ENCODE peak calls at places on chromosomes 2 and 18, in five cellular contexts. Y is H9, B is neuronal stem cell, T is H1, M is trophoblast cell. W is an unnamed sample.

GRCh38 chr2:38652431-38653273 is 13.3 kb upstream of the GALM start:
- DNase-seq in Y (no peak), B (no peak), T (no peak), M (no peak), W (no peak)

GRCh38 chr18:76721207-76721996 is 101.0 kb upstream of the ZNF236 start:
- DNase-seq in Y (no peak), B (no peak), T (no peak), M (no peak), W (no peak)

GRCh38 chr2:152247337-152247695 is 71.8 kb upstream of the STAM2 start:
- DNase-seq in Y (no peak), B (no peak), T (no peak), M (peak), W (no peak)

GRCh38 chr2:239049421-239050251 is 201.8 kb downstream of the TWIST2 start:
- DNase-seq in Y (no peak), B (no peak), T (no peak), M (no peak), W (no peak)

GRCh38 chr2:240644859-240645301 is 19.6 kb downstream of the GPR35 start:
- DNase-seq in Y (peak), B (no peak), T (no peak), M (no peak), W (no peak)

GRCh38 chr2:228533156-228533555 is 351.7 kb upstream of the SPHKAP start:
- DNase-seq in Y (no peak), B (no peak), T (no peak), M (no peak), W (no peak)

GRCh38 chr2:159497256-159497655 is 119.1 kb downstream of the BAZ2B start:
- DNase-seq in Y (no peak), B (no peak), T (no peak), M (peak), W (peak)

GRCh38 chr2:33441235-33441810 is 35.1 kb upstream of the RASGRP3 start:
- DNase-seq in Y (peak), B (peak), T (peak), M (peak), W (peak)

GRCh38 chr18:48979944-48980890 is 29.5 kb upstream of the SMAD7 start:
- DNase-seq in Y (peak), B (no peak), T (no peak), M (no peak), W (peak)

GRCh38 chr2:183455056-183455455 is 330.8 kb downstream of the NUP35 start:
- DNase-seq in Y (no peak), B (no peak), T (no peak), M (no peak), W (no peak)

GRCh38 chr2:164538250-164538866 is 82.9 kb downstream of the GRB14 start:
- DNase-seq in Y (no peak), B (peak), T (no peak), M (peak), W (peak)

GRCh38 chr18:58784601-58785137 is 80.0 kb upstream of the ZNF532 start:
- DNase-seq in Y (peak), B (no peak), T (no peak), M (peak), W (peak)

GRCh38 chr18:68826111-68826510 is 28.2 kb downstream of the CCDC102B start:
- DNase-seq in Y (no peak), B (no peak), T (no peak), M (no peak), W (no peak)

GRCh38 chr2:233288663-233289062 is 19.0 kb upstream of the SAG start:
- DNase-seq in Y (no peak), B (no peak), T (no peak), M (no peak), W (peak)

GRCh38 chr18:48893559-48894265 is 57.1 kb downstream of the SMAD7 start:
- DNase-seq in Y (no peak), B (no peak), T (no peak), M (no peak), W (no peak)

GRCh38 chr2:138090330-138090729 is 126.1 kb downstream of the HNMT start:
- DNase-seq in Y (no peak), B (no peak), T (no peak), M (peak), W (peak)

GRCh38 chr2:9707611-9708010 is 76.8 kb upstream of the YWHAQ start:
- DNase-seq in Y (no peak), B (no peak), T (no peak), M (no peak), W (no peak)
- H2BK12ac ChIP-seq in Y (no peak), B (no peak), T (no peak), M (no peak), W (peak)

GRCh38 chr2:9595746-9596145 is 35.1 kb downstream of the YWHAQ start:
- DNase-seq in Y (no peak), B (no peak), T (no peak), M (no peak), W (no peak)

GRCh38 chr2:9592699-9593098 is 37.1 kb upstream of the ADAM17 start:
- DNase-seq in Y (no peak), B (no peak), T (no peak), M (no peak), W (no peak)

GRCh38 chr2:9596621-9597311 is 34.0 kb downstream of the YWHAQ start:
- DNase-seq in Y (no peak), B (no peak), T (no peak), M (no peak), W (no peak)

GRCh38 chr2:9593936-9594335 is 36.9 kb downstream of the YWHAQ start:
- DNase-seq in Y (no peak), B (no peak), T (no peak), M (no peak), W (no peak)

DNA sequence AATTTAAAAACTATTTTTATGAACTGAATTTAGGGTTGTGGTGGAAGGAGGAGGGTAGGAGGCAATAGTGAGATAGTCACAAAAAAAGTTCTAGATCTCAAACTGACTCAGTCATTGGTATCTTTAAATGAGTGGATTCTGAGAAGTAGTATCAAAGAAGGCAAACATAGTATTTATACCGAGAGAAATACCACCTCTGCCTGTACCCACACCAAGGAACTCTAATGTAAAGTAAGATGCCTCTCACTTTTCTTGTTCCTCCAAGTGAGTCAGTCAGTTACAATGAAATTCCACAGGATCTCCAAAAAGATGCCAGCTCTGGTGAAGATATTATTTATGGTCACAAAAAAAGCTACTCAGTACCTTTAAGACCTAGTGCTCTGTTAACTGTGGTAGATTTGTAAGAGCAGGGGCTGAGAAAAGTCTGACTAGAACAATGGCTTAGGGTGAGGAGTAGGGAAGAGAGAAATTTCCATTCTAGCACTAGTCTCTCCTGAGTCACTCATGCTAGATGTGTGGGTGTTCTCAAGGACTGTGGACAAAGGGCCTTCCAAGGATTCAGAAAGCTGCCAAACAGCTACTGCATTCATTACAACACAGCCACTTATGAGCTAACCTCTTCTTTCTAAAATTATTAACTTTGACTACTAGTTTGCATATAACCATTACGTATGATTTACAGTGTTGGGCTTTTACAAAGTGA is 36.3 kb downstream of the YWHAQ start:
- DNase-seq in Y (no peak), B (no peak), T (no peak), M (peak), W (peak)
- H3K27ac ChIP-seq in Y (no peak), B (peak), T (no peak), M (no peak), W (peak)

GRCh38 chr2:175008009-175008408 is 2.8 kb upstream of the CHN1 start:
- DNase-seq in Y (no peak), B (no peak), T (no peak), M (no peak), W (no peak)
- H3K9ac ChIP-seq in Y (no peak), B (no peak), T (no peak), M (no peak), W (no peak)

DNA sequence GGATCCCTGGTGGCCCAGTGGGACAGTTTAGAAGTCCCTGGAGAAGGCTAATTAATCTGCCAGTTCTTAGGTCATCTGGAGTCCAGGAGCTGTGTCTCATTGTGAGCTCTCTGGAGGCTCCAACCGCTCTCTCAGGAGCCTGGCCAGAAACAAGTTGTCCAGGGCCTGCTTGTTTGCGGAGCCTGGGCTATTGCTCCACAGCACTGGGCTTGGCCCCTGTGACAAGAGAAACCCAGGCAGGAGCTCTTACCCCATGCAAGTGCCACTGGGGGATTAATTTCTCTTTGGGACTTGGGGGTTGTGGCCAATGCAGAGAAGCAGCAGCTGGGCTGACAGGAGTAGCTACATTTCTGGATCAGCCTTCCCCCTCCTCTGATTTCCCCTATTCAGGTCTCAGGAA is 24.5 kb upstream of the TNP1 start:
- DNase-seq in Y (no peak), B (no peak), T (no peak), M (no peak), W (no peak)
- H2BK12ac ChIP-seq in Y (no peak), B (peak), T (no peak), M (no peak), W (no peak)

GRCh38 chr2:145027073-145027459 is 507.1 kb upstream of the ZEB2 start:
- DNase-seq in Y (no peak), B (no peak), T (no peak), M (no peak), W (peak)
- H3K27ac ChIP-seq in Y (no peak), B (no peak), T (no peak), M (no peak), W (peak)

GRCh38 chr18:23851470-23852002 is 162.3 kb downstream of the LAMA3 start:
- DNase-seq in Y (no peak), B (no peak), T (no peak), M (no peak), W (no peak)

GRCh38 chr18:23850215-23850614 is 161.0 kb downstream of the LAMA3 start:
- DNase-seq in Y (no peak), B (no peak), T (no peak), M (no peak), W (no peak)

GRCh38 chr18:23847321-23847986 is 158.2 kb downstream of the LAMA3 start:
- DNase-seq in Y (no peak), B (no peak), T (no peak), M (no peak), W (no peak)

GRCh38 chr18:23845988-23846630 is 156.9 kb downstream of the LAMA3 start:
- DNase-seq in Y (no peak), B (no peak), T (no peak), M (no peak), W (no peak)

GRCh38 chr18:23849141-23849540 is 159.9 kb downstream of the LAMA3 start:
- DNase-seq in Y (no peak), B (no peak), T (no peak), M (no peak), W (no peak)
- H3K9ac ChIP-seq in Y (no peak), B (no peak), T (no peak), M (no peak), W (no peak)

GRCh38 chr2:21461754-21462153 is 338.0 kb downstream of the TDRD15 start:
- DNase-seq in Y (no peak), B (no peak), T (no peak), M (no peak), W (no peak)
- H2BK12ac ChIP-seq in Y (no peak), B (no peak), T (no peak), M (no peak), W (no peak)

GRCh38 chr2:171587567-171587966 is 65.3 kb downstream of the CYBRD1 start:
- DNase-seq in Y (no peak), B (no peak), T (no peak), M (no peak), W (no peak)
- H3K27ac ChIP-seq in Y (no peak), B (no peak), T (no peak), M (no peak), W (no peak)

GRCh38 chr2:219362524-219363164 is 25.1 kb downstream of the DNPEP start:
- DNase-seq in Y (no peak), B (no peak), T (no peak), M (peak), W (peak)
- H3K9ac ChIP-seq in Y (no peak), B (no peak), T (no peak), M (no peak), W (peak)

W was measured in mesenchymal stem cell.